ENCODE peak calls at places on chromosomes 7 and 10, in ten cellular contexts. Z is CD14-positive monocyte, F is foreskin fibroblast, O is testis, A is A549, K is IMR-90, J is coronary artery, B is epithelial cell of esophagus, Q is endothelial cell, T is GM13977. G is an unnamed sample.

GRCh38 chr7:107017965-107018714 is 26.4 kb upstream of the PRKAR2B start:
- DNase-seq in J (no peak), A (no peak), F (no peak), B (no peak), Z (no peak), O (no peak), Q (no peak), T (no peak), K (no peak), G (no peak)

GRCh38 chr7:46900312-46901263 is 681.3 kb downstream of the TNS3 start:
- DNase-seq in A (no peak), K (peak), O (no peak), F (peak), J (no peak), B (no peak), Q (no peak), Z (no peak), T (no peak), G (no peak)

GRCh38 chr10:35219906-35220890 is 93.6 kb downstream of the CREM start:
- DNase-seq in K (no peak), T (no peak), B (no peak), Z (no peak), F (no peak), O (no peak), J (no peak), Q (no peak), A (no peak), G (no peak)

GRCh38 chr10:101006593-101007098 is 7.0 kb downstream of the LZTS2 start:
- DNase-seq in J (no peak), F (peak), Z (no peak), B (no peak), A (no peak), K (peak), T (no peak), O (peak), Q (no peak), G (no peak)

GRCh38 chr7:14807498-14807897 is 95.1 kb downstream of the DGKB start:
- DNase-seq in B (no peak), Q (no peak), Z (no peak), J (no peak), F (no peak), K (no peak), A (no peak), T (no peak), O (no peak), G (no peak)

GRCh38 chr10:81403451-81403850 is 471.5 kb upstream of the NRG3 start:
- DNase-seq in K (no peak), O (no peak), Q (no peak), B (no peak), J (no peak), Z (no peak), A (no peak), T (no peak), F (no peak), G (no peak)

GRCh38 chr10:33365871-33366411 is 31.5 kb upstream of the NRP1 start:
- DNase-seq in F (peak), K (peak), Q (no peak), T (no peak), Z (peak), A (peak), O (no peak), J (no peak), B (peak), G (no peak)

GRCh38 chr7:20268832-20269231 is 51.6 kb upstream of the MACC1 start:
- DNase-seq in O (no peak), Z (no peak), J (no peak), T (no peak), F (peak), K (peak), A (no peak), B (peak), Q (no peak), G (no peak)

GRCh38 chr7:142957723-142958122 is 4.4 kb downstream of the KEL start:
- DNase-seq in A (no peak), O (no peak), Z (no peak), B (no peak), Q (no peak), J (no peak), F (no peak), T (no peak), K (no peak), G (no peak)

GRCh38 chr7:26813426-26813825 is 51.0 kb downstream of the SKAP2 start:
- DNase-seq in F (no peak), T (no peak), J (no peak), A (peak), B (no peak), Q (no peak), Z (no peak), K (peak), O (no peak), G (peak)

DNA sequence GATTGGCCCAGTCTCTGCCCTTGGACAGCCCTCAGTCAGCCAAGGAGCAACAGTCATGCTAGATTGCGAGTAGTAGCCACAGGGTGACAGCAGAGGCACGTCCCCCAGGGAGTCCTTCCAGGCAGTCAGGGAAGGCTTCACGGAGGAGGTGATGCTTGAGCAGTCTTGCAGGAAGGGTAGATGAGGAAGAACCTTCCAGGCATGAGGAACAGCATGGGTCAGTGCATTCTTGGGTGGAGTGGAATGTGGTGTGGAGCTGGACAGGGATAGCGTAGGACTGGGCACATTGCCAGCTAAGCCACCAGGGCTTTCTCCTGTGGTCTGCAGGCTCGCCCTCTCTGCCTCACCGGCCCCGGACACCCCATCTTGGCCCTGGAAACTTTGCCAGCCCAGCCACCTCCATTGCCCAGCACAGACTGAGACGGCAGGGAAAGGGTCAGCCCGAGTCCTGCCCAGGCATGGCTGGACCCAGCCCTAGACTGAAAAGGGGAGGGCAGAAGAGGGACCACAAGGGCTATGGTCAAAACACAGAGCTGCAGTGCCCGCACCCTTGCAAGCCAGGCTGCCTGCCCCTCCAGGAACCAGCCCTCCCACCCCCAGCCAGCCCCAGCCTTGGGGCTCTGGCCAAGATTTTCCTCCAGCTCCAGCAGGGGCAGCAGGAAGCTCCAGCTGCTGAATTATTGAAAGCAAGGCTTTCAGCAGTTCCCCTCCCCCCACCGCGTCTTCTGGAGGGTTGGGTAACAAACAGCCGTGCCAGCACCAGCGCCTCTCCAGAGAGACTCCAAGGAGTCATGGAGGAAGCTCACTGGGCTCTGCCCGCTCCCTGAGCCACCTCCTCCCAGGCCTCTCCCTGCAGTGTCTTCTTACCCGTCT is 18.7 kb downstream of the SRRM3 start:
- DNase-seq in Q (peak), O (no peak), Z (no peak), K (peak), J (no peak), A (peak), F (peak), T (no peak), B (peak), G (peak)
- TF ChIP-seq CTCF in Q (no peak), O (no peak), Z (no peak), K (peak), J (no peak), A (no peak), F (no peak), T (no peak), B (no peak), G (no peak)

GRCh38 chr7:10685040-10685439 is 288.6 kb upstream of the PHF14 start:
- DNase-seq in B (no peak), O (no peak), F (no peak), Z (no peak), K (no peak), T (no peak), A (no peak), J (no peak), Q (no peak), G (no peak)

GRCh38 chr7:10688544-10688943 is 285.1 kb upstream of the PHF14 start:
- DNase-seq in Z (no peak), T (no peak), K (no peak), A (no peak), J (no peak), O (no peak), Q (no peak), B (no peak), F (no peak), G (no peak)

DNA sequence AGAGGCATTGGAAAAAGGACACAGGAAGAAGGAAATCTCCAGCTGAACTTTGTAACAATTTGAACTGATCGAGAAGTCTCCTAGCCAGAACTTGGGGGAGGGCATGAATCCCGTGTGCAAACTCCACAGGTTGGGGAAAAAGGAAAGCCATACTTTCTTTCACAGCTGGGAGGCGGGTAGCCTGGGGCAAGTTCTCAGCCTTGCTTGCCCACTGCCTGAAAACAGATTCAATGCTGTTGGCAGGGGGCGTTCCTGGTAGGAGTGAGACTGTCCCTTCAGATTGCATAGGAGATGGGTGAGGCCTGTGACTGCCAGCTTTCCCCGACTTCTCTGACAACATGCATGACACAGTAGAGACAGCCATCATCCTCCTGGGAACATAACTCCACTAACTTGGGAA is 289.1 kb upstream of the PHF14 start:
- DNase-seq in Z (no peak), J (no peak), Q (no peak), O (no peak), K (no peak), B (no peak), T (no peak), F (no peak), A (no peak), G (no peak)
- TF ChIP-seq CTCF in Z (no peak), J (no peak), Q (no peak), O (no peak), K (no peak), B (no peak), T (no peak), F (no peak), A (no peak), G (no peak)

GRCh38 chr7:90830302-90830701 is 234.2 kb downstream of the CDK14 start:
- DNase-seq in J (no peak), B (no peak), Z (no peak), F (no peak), T (no peak), A (no peak), K (no peak), Q (no peak), O (no peak), G (no peak)

GRCh38 chr7:90821961-90822620 is 226.0 kb downstream of the CDK14 start:
- DNase-seq in A (no peak), O (no peak), B (no peak), Z (no peak), K (no peak), J (no peak), T (no peak), F (no peak), Q (no peak), G (no peak)

GRCh38 chr7:90828601-90829000 is 232.5 kb downstream of the CDK14 start:
- DNase-seq in A (no peak), Z (no peak), Q (no peak), O (no peak), K (peak), B (peak), F (peak), T (no peak), J (no peak), G (no peak)

GRCh38 chr7:90824386-90825307 is 228.5 kb downstream of the CDK14 start:
- DNase-seq in B (peak), Q (no peak), A (no peak), T (no peak), K (peak), O (no peak), F (peak), Z (no peak), J (no peak), G (no peak)

GRCh38 chr7:90825779-90826178 is 229.7 kb downstream of the CDK14 start:
- DNase-seq in T (no peak), K (peak), O (no peak), B (no peak), Z (no peak), J (no peak), F (peak), Q (no peak), A (no peak), G (no peak)
- TF ChIP-seq CTCF in T (no peak), K (no peak), O (no peak), B (no peak), Z (no peak), J (no peak), F (no peak), Q (no peak), A (no peak), G (no peak)

DNA sequence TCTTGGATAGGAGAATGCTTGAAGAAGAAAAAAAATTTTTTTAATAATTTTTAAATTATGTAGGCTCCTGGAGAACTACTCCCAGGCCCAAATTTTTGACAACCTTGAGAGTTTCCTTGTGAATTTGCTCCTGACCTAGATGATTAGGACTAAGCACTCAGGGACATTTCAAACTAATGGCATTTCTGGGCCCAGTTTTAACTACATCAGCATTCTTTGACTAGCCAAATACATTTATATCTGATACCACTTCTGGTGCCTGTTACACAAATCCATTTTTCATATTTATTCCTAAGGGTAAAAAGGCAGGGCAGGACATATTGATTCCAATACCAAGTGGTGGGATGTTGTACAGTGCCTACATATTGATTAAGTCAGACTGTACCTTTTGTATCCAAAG is 60.8 kb upstream of the CC2D2B start:
- DNase-seq in K (no peak), Z (no peak), T (no peak), J (no peak), A (no peak), F (no peak), B (no peak), O (no peak), Q (no peak), G (no peak)
- TF ChIP-seq CTCF in K (no peak), Z (no peak), T (no peak), J (no peak), A (no peak), F (no peak), B (no peak), O (no peak), Q (no peak), G (no peak)

DNA sequence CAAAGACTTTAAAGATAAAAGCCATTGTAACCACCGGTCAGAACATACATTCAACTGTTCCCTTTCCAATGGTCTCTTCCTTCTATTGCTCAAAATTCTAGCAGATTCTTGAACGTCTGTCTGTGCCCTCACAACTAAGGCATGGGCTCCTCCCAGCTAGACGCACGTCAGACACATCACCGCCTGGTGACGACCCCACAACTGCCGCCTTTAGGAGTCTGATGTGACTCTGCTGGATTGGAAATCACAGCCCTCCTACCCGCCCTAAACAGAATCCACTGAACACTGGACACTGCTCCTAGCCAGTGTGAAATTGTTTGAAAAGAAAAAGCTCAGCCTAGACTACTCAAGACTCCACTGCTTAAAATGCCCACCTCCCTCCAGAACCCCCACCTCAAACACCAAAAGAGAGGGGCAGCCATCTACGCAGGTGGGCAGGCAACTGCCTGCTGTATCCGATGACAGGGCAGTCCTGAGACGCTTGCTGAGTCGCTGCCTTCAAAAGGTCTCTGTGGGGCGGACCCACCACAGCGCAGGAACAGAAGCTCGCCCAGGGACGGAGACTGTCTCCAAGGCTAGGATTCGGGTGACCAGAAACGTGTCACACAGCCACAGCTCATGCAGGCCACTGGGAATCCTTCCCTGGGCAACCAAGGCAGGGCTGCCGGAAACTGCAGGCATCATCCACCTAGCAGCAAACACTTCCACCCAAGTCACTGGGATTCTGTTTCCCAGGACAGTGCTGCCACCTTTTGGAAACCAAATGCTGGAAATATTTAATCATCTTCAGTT is 34.7 kb downstream of the GSDME start:
- DNase-seq in F (peak), B (peak), J (peak), O (no peak), Z (no peak), T (no peak), K (no peak), A (peak), Q (peak), G (peak)
- TF ChIP-seq CTCF in F (peak), B (peak), J (no peak), O (no peak), Z (no peak), T (peak), K (no peak), A (peak), Q (no peak), G (peak)

GRCh38 chr7:23713285-23714235 is 3.5 kb downstream of the STK31 start:
- DNase-seq in T (no peak), F (peak), J (no peak), B (peak), A (peak), Z (no peak), O (no peak), Q (no peak), K (peak), G (no peak)
- TF ChIP-seq CTCF in T (no peak), F (no peak), J (no peak), B (no peak), A (no peak), Z (no peak), O (no peak), Q (no peak), K (no peak), G (no peak)

GRCh38 chr7:132703742-132704141 is 127.5 kb upstream of the PLXNA4 start:
- DNase-seq in A (no peak), B (no peak), Q (no peak), J (no peak), K (no peak), Z (no peak), F (no peak), T (no peak), O (no peak), G (no peak)
- TF ChIP-seq CTCF in A (no peak), B (no peak), Q (no peak), J (no peak), K (no peak), Z (no peak), F (no peak), T (no peak), O (no peak), G (no peak)

GRCh38 chr7:155032978-155033377 is 30.1 kb upstream of the PAXIP1 start:
- DNase-seq in T (no peak), F (no peak), J (no peak), A (no peak), Q (no peak), O (no peak), K (no peak), B (no peak), Z (no peak), G (no peak)
- TF ChIP-seq CTCF in T (peak), F (no peak), J (no peak), A (no peak), Q (no peak), O (no peak), K (no peak), B (no peak), Z (no peak), G (no peak)

GRCh38 chr7:40763319-40764287 is 628.8 kb downstream of the SUGCT start:
- DNase-seq in B (peak), F (peak), K (peak), Z (no peak), Q (no peak), A (no peak), J (no peak), T (no peak), O (no peak), G (no peak)

GRCh38 chr7:40760997-40761396 is 626.2 kb downstream of the SUGCT start:
- DNase-seq in Z (no peak), Q (no peak), O (no peak), F (no peak), J (no peak), K (no peak), B (no peak), T (no peak), A (no peak), G (no peak)

GRCh38 chr7:40760293-40760964 is 625.6 kb downstream of the SUGCT start:
- DNase-seq in F (no peak), J (no peak), Q (no peak), B (peak), O (no peak), Z (no peak), T (no peak), K (no peak), A (no peak), G (no peak)

GRCh38 chr7:40758590-40758989 is 623.8 kb downstream of the SUGCT start:
- DNase-seq in Q (no peak), O (peak), A (no peak), Z (no peak), J (no peak), F (no peak), K (no peak), B (no peak), T (no peak), G (no peak)

DNA sequence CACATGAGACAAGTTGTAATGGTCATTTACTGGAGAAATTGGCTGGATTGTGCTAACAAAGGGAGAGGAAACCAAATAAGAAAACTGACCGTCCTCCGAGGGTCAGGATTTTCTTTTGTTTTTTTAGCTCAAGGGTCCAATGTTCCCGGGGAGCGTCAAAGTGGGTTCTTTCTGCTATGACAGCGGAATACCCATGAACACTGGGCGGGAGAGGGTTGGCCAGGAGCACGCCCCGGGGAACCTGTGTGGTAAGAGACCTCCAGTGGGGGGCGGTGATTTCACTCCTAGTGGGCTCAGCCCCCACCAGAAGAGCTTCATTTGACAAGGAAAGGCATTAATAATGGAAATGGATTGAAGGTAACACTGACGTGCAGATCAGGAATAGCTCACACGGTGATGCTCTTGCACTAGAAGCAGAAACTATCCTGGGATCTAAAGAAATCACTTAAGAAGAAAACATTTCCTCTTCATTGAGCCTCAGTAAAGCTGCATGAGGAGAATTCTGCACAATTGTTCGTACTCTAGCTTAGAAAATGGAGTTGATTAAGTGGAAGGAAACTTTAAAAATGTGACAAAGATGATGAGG is 627.0 kb downstream of the SUGCT start:
- DNase-seq in Q (no peak), A (no peak), K (peak), B (peak), J (no peak), T (no peak), Z (no peak), F (peak), O (no peak), G (no peak)
- TF ChIP-seq CTCF in Q (no peak), A (no peak), K (peak), B (peak), J (no peak), T (no peak), Z (no peak), F (peak), O (peak), G (no peak)